ENCODE peak calls at places on chromosomes 7 and 10, in eight cellular contexts. E, Y, T, X, F, O, U and R are unnamed samples. For H3K4me1, the result is how much of the 10 kb centered on the place peaks cover.

GRCh38 chr7:47950714-47951113 is 2.4 kb upstream of the PKD1L1 start:
- DNase-seq in O (peak), T (peak), U (no peak), Y (no peak), E (no peak), X (peak), F (no peak), R (no peak)

GRCh38 chr10:50422259-50422658 is 170.9 kb upstream of the ASAH2 start:
- DNase-seq in F (no peak), T (no peak), U (no peak), E (no peak), O (no peak), X (no peak), Y (no peak), R (no peak)

GRCh38 chr10:34171957-34172527 is 643.1 kb downstream of the PARD3 start:
- DNase-seq in T (no peak), F (no peak), O (no peak), E (peak), X (no peak), Y (no peak), U (no peak), R (no peak)

GRCh38 chr7:135320277-135320676 is 86.6 kb downstream of the STRA8 start:
- DNase-seq in U (no peak), X (peak), F (no peak), Y (no peak), E (peak), O (peak), T (peak), R (no peak)

GRCh38 chr7:32474008-32474407 is 16.2 kb downstream of the LSM5 start:
- DNase-seq in E (no peak), U (no peak), T (no peak), F (no peak), Y (no peak), O (no peak), X (no peak), R (no peak)

GRCh38 chr10:13707156-13707881 is 120.6 kb downstream of the PRPF18 start:
- DNase-seq in E (peak), O (peak), X (peak), F (peak), U (no peak), T (peak), Y (peak), R (peak)

GRCh38 chr7:55212838-55213237 is 152.3 kb upstream of the LANCL2 start:
- DNase-seq in F (no peak), Y (no peak), U (no peak), T (no peak), E (no peak), X (no peak), O (no peak), R (no peak)

GRCh38 chr10:34696423-34696822 is 118.7 kb downstream of the PARD3 start:
- DNase-seq in U (no peak), F (no peak), T (no peak), X (no peak), Y (no peak), O (no peak), E (peak), R (no peak)

GRCh38 chr7:134514663-134515062 is 12.7 kb upstream of the AKR1B10 start:
- DNase-seq in U (peak), E (peak), F (peak), X (peak), O (no peak), T (no peak), Y (no peak), R (peak)

GRCh38 chr10:125001313-125002043 is 59.6 kb downstream of the ZRANB1 start:
- DNase-seq in F (no peak), X (no peak), Y (peak), T (no peak), E (no peak), U (no peak), O (peak), R (no peak)

GRCh38 chr10:24847476-24847875 is 104.9 kb downstream of the PRTFDC1 start:
- DNase-seq in O (no peak), X (no peak), U (no peak), F (no peak), E (peak), Y (no peak), T (no peak), R (no peak)

GRCh38 chr7:27948856-27949255 is 208.9 kb downstream of the TAX1BP1 start:
- DNase-seq in F (no peak), U (no peak), T (no peak), X (no peak), Y (no peak), O (no peak), E (no peak), R (no peak)

GRCh38 chr10:59905066-59905734 is 1.2 kb downstream of the CCDC6 start:
- DNase-seq in O (no peak), F (no peak), U (peak), Y (peak), E (peak), X (peak), T (peak), R (no peak)

GRCh38 chr10:58087896-58088295 is 179.8 kb downstream of the IPMK start:
- DNase-seq in E (no peak), Y (no peak), O (no peak), T (no peak), U (no peak), X (no peak), F (no peak), R (no peak)

GRCh38 chr10:88281592-88282268 is 301.4 kb downstream of the RNLS start:
- DNase-seq in Y (no peak), U (peak), T (no peak), E (peak), O (no peak), X (no peak), F (no peak), R (no peak)

GRCh38 chr7:79376297-79377025 is 77.0 kb downstream of the MAGI2 start:
- DNase-seq in Y (no peak), T (no peak), X (no peak), E (peak), U (no peak), O (no peak), F (no peak), R (no peak)

GRCh38 chr10:61397175-61397986 is 55.8 kb downstream of the TMEM26 start:
- DNase-seq in X (no peak), Y (no peak), O (no peak), U (peak), T (no peak), E (peak), F (no peak), R (no peak)

DNA sequence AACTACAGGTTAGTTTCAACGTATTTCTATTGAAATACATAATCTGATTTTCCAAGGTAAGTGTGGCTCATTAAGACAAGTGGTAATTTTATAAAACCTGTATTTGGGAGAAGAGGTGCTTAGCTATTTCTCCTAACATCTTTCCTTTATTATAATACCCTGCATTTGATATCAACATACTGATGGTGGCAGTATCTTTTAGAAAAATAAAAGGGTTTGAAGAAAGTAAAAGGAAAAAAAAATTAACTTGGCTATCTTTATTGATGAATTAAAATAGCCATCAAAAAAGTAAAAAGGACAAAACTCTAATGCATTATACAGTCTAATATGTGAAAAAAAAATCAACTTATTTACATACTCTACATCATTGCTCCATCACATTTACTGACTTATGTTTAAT is 68.0 kb downstream of the NRBF2 start:
- DNase-seq in U (no peak), T (no peak), O (no peak), Y (no peak), X (no peak), F (no peak), E (no peak), R (no peak)
- H3K27ac ChIP-seq in U (no peak), T (no peak), O (no peak), Y (no peak), X (no peak), F (no peak), E (no peak), R (no peak)

GRCh38 chr7:130127404-130128395 is 57.4 kb downstream of the KLHDC10 start:
- DNase-seq in O (no peak), F (no peak), U (no peak), X (no peak), Y (no peak), T (no peak), E (peak), R (no peak)
- H3K4me1 ChIP-seq in O (under half), F (under half), U (under half), X (under half), Y (under half), T (under half), E (under half), R (under half)

GRCh38 chr10:76547352-76547972 is 1090.1 kb downstream of the KCNMA1 start:
- DNase-seq in T (peak), F (no peak), Y (peak), X (peak), E (peak), U (peak), O (peak), R (no peak)
- H3K4me3 ChIP-seq in T (no peak), F (no peak), Y (no peak), X (no peak), E (peak), U (no peak), O (no peak), R (no peak)

DNA sequence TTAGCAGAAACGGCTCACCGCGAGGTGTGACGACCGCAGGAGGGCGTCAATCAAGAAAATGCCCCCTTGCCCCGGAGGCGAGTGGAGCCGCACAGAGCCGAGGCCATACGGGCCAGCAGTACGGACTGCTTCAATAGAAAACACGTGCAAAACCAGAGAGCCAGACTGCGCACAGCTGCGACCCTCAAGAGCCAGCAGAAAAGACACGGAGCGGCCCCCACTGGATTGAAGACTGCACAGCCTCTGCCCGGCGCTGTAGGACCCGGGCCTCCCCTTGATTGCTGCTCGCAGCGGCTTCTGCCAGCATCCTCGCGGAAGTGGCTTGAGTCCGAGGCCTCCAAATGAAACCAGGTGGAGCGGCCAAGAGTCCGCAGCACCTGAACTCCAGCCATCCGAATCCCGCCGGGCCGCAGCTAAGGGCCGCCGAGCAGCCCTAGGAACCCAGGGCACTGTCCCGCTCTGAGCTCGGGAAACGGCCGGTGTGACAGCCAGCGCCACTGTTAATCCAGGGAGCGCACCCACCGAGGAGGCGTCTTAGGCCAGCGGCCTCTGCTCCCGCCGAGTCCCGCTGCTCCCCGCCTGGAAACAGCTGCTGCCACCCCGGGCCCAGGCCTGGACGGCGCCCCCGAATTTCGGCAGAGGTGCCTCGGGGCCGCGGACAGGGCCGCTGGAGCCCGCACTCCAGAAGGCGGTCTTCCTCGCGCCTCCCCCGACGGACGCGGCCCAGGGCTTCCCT is 660 bp upstream of the HHEX start:
- DNase-seq in E (peak), Y (peak), T (peak), U (peak), O (peak), X (peak), F (no peak), R (no peak)
- H3K27ac ChIP-seq in E (no peak), Y (no peak), T (peak), U (no peak), O (peak), X (no peak), F (peak), R (no peak)

GRCh38 chr7:151392426-151392825 is 17.4 kb downstream of the WDR86 start:
- DNase-seq in Y (no peak), E (no peak), X (no peak), F (no peak), U (no peak), O (no peak), T (no peak), R (no peak)

GRCh38 chr7:151393031-151393977 is 16.5 kb downstream of the WDR86 start:
- DNase-seq in F (no peak), E (no peak), Y (no peak), O (no peak), U (no peak), X (no peak), T (no peak), R (no peak)

GRCh38 chr7:151390594-151391357 is 19.1 kb downstream of the WDR86 start:
- DNase-seq in O (no peak), F (no peak), E (no peak), X (no peak), U (no peak), T (no peak), Y (no peak), R (no peak)

GRCh38 chr7:151391358-151391730 is 18.5 kb downstream of the WDR86 start:
- DNase-seq in X (no peak), T (no peak), U (no peak), F (no peak), E (no peak), O (no peak), Y (no peak), R (no peak)

GRCh38 chr7:151392002-151392401 is 17.8 kb downstream of the WDR86 start:
- DNase-seq in F (no peak), E (no peak), Y (no peak), O (no peak), T (no peak), U (no peak), X (no peak), R (no peak)
- H3K4me1 ChIP-seq in F (under half), E (under half), Y (under half), O (under half), T (under half), U (under half), X (under half), R (under half)

GRCh38 chr10:101188942-101189341 is 40.3 kb downstream of the LBX1 start:
- DNase-seq in Y (no peak), U (no peak), E (no peak), X (no peak), O (no peak), F (no peak), T (no peak), R (no peak)
- H3K4me3 ChIP-seq in Y (no peak), U (no peak), E (no peak), X (no peak), O (no peak), F (no peak), T (no peak), R (no peak)